ENCODE peak calls at places on chromosomes 13 and 19, in four cellular contexts. C, N, Y and V are unnamed samples.

GRCh38 chr13:49859568-49859967 is 67.1 kb upstream of the KPNA3 start:
- DNase-seq in C (peak), N (peak), Y (no peak), V (no peak)

GRCh38 chr13:98752111-98752941 is at the start of gene SLC15A1:
- DNase-seq in C (no peak), N (no peak), Y (no peak), V (no peak)

GRCh38 chr19:15702590-15702930 is 25.3 kb upstream of the OR10H2 start:
- DNase-seq in C (peak), N (peak), Y (peak), V (peak)

GRCh38 chr19:33963514-33963913 is 166.8 kb downstream of the KCTD15 start:
- DNase-seq in C (no peak), N (no peak), Y (no peak), V (no peak)

GRCh38 chr13:80529734-80530133 is 188.8 kb upstream of the SPRY2 start:
- DNase-seq in C (peak), N (no peak), Y (no peak), V (no peak)

GRCh38 chr13:112638157-112638750 is 50.3 kb upstream of the TUBGCP3 start:
- DNase-seq in C (no peak), N (no peak), Y (no peak), V (no peak)

GRCh38 chr19:3855321-3855720 is 13.5 kb downstream of the ZFR2 start:
- DNase-seq in C (no peak), N (no peak), Y (no peak), V (no peak)

GRCh38 chr13:43235028-43235427 is 211.6 kb downstream of the DNAJC15 start:
- DNase-seq in C (no peak), N (no peak), Y (no peak), V (no peak)

GRCh38 chr13:22235285-22235949 is 564.5 kb downstream of the FGF9 start:
- DNase-seq in C (peak), N (no peak), Y (no peak), V (no peak)

GRCh38 chr19:53942001-53942786 is 20.5 kb upstream of the CACNG8 start:
- DNase-seq in C (no peak), N (no peak), Y (no peak), V (no peak)

GRCh38 chr13:46926856-46927625 is 30.2 kb upstream of the HTR2A start:
- DNase-seq in C (no peak), N (peak), Y (no peak), V (no peak)

GRCh38 chr13:47076536-47076935 is 179.7 kb upstream of the HTR2A start:
- DNase-seq in C (no peak), N (no peak), Y (no peak), V (no peak)

GRCh38 chr19:56314018-56314583 is 538 bp downstream of the ZSCAN5A start:
- DNase-seq in C (no peak), N (no peak), Y (no peak), V (no peak)

GRCh38 chr19:44640518-44640917 is 3.2 kb upstream of the PVR start:
- DNase-seq in C (peak), N (peak), Y (no peak), V (no peak)

GRCh38 chr19:47765522-47766358 is 12.8 kb upstream of the SELENOW start:
- DNase-seq in C (peak), N (peak), Y (no peak), V (no peak)

GRCh38 chr13:69274231-69274630 is 833.4 kb upstream of the ATXN8OS start:
- DNase-seq in C (peak), N (no peak), Y (no peak), V (no peak)

GRCh38 chr13:82615043-82615442 is 1267.2 kb downstream of the SLITRK1 start:
- DNase-seq in C (no peak), N (no peak), Y (no peak), V (peak)

GRCh38 chr19:4456843-4457653 is 546 bp downstream of the UBXN6 start:
- DNase-seq in C (peak), N (peak), Y (peak), V (no peak)

GRCh38 chr19:48290923-48291700 is 21.2 kb downstream of the ZNF114 start:
- DNase-seq in C (peak), N (peak), Y (peak), V (peak)

GRCh38 chr13:36795463-36795862 is 23.6 kb upstream of the RFXAP start:
- DNase-seq in C (no peak), N (no peak), Y (no peak), V (no peak)

GRCh38 chr13:78258304-78258703 is 339.7 kb upstream of the EDNRB start:
- DNase-seq in C (no peak), N (no peak), Y (no peak), V (no peak)

GRCh38 chr13:20475927-20476691 is 49.5 kb downstream of the CRYL1 start:
- DNase-seq in C (no peak), N (no peak), Y (peak), V (peak)

GRCh38 chr13:74062933-74063332 is 71.3 kb downstream of the KLF12 start:
- DNase-seq in C (no peak), N (peak), Y (no peak), V (no peak)

GRCh38 chr13:100506154-100506553 is 82.4 kb downstream of the GGACT start:
- DNase-seq in C (no peak), N (no peak), Y (no peak), V (no peak)

GRCh38 chr19:9205506-9206113 is 13.8 kb downstream of the OR7D4 start:
- DNase-seq in C (peak), N (peak), Y (peak), V (peak)
- H3K4me3 ChIP-seq in C (no peak), N (no peak), Y (no peak), V (peak)

GRCh38 chr19:18856385-18857126 is 24.8 kb downstream of the UPF1 start:
- DNase-seq in C (no peak), N (peak), Y (no peak), V (no peak)
- TF ChIP-seq CTCF in C (peak), N (peak), Y (peak), V (peak)

GRCh38 chr19:2590630-2591399 is 111.7 kb downstream of the GNG7 start:
- DNase-seq in C (no peak), N (no peak), Y (no peak), V (no peak)

GRCh38 chr19:2586196-2586595 is 110.3 kb downstream of the GADD45B start:
- DNase-seq in C (no peak), N (no peak), Y (no peak), V (no peak)

GRCh38 chr19:2589441-2589840 is 113.1 kb downstream of the GNG7 start:
- DNase-seq in C (no peak), N (no peak), Y (no peak), V (no peak)

GRCh38 chr19:2584002-2584401 is 108.1 kb downstream of the GADD45B start:
- DNase-seq in C (no peak), N (no peak), Y (no peak), V (no peak)

GRCh38 chr19:2587001-2587719 is 111.2 kb downstream of the GADD45B start:
- DNase-seq in C (no peak), N (no peak), Y (no peak), V (no peak)
- H3K4me3 ChIP-seq in C (no peak), N (no peak), Y (no peak), V (no peak)

GRCh38 chr13:41680900-41681299 is 223.6 kb downstream of the RGCC start:
- DNase-seq in C (no peak), N (no peak), Y (no peak), V (no peak)
- TF ChIP-seq CTCF in C (no peak), N (no peak), Y (no peak), V (no peak)

DNA sequence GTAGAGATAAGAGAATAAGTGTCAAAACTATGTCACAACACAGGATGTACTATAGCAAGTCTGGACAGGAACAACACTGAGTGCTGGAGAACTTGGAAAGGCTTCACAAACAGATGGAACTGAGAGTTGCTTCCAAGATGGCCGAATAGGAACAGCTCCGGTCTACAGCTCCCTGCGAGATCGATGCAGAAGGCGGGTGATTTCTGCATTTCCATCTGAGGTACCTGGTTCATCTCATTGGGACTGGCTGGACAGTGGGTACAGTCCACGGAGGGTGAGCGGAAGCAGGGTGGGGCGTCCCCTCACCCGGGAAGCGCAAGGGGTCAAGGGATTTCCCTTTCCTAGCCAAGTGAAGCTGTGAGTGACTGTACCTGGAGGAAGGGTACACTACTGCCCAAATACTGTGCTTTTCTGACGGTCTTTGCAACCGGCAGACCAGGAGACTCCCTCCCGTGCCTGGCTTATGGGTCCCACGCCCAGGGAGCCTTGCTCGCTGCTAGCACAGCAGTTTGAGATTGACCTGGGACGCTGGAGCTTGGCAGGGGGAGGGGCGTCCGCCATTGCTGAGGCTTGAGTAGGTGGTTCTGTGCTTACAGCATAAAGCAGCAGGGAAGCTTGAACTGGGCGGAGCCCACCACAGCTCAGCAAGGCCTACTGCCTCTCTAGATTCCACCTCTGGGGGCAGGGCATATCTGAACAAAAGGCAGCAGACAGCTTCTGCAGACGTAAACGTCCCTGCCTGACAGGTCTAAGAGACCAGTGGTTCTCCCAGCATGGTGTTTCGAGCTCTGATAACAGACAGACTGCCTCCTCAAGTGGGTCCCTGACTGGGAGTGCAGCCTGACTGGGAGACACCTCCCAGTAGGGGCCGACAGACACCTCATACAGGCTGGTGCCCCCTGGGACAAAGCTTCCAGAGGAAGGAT is 46.0 kb downstream of the USP12 start:
- DNase-seq in C (peak), N (no peak), Y (no peak), V (no peak)
- H3K4me3 ChIP-seq in C (no peak), N (no peak), Y (no peak), V (no peak)

GRCh38 chr19:12495002-12495802 is 10.6 kb upstream of the ZNF709 start:
- DNase-seq in C (peak), N (peak), Y (peak), V (peak)
- TF ChIP-seq CTCF in C (peak), N (peak), Y (no peak), V (peak)

DNA sequence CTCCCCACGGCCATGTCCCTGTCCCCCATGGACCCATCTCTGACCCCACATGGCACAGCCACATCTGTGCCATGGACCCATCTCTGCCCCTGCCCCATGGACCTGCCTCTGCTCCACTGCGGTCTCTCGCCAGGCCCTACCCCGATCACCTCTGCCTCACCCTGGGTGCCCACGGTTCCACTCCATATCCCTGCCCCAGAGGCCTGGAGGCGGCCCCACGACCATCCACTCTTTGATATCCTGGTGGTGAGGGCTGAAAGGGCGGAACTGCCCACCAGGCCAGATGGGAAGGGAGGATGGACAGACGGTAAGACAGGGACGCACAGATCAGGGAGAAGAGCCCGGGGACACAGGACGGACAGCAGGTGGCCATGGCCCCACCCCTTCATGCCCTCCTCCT is 327 bp downstream of the PTGER1 start:
- DNase-seq in C (no peak), N (no peak), Y (no peak), V (no peak)
- H3K4me3 ChIP-seq in C (no peak), N (no peak), Y (no peak), V (no peak)

DNA sequence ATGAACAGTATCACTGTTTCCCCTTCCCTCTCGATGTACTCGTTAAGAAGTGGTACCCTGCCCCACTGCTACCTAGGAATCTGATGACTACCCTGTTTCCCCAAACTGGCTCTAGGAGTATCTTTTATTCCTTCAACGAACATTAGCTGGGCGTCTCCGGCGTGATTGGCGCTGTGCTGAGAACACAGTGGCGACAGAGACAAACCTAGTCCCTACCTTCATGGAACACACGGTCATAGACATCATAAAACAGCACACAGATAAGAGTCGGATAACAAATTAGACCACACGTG is 730 bp downstream of the SYMPK start:
- DNase-seq in C (no peak), N (no peak), Y (no peak), V (no peak)
- TF ChIP-seq CTCF in C (no peak), N (no peak), Y (no peak), V (no peak)

GRCh38 chr19:8001651-8001994 is 3.8 kb downstream of the ELAVL1 start:
- DNase-seq in C (no peak), N (no peak), Y (no peak), V (no peak)

GRCh38 chr19:8000298-8001038 is 5.0 kb downstream of the ELAVL1 start:
- DNase-seq in C (no peak), N (no peak), Y (no peak), V (no peak)

GRCh38 chr19:8004723-8005513 is 523 bp downstream of the ELAVL1 start:
- DNase-seq in C (no peak), N (peak), Y (peak), V (no peak)

GRCh38 chr19:8004001-8004400 is 1.4 kb downstream of the ELAVL1 start:
- DNase-seq in C (no peak), N (no peak), Y (no peak), V (no peak)

DNA sequence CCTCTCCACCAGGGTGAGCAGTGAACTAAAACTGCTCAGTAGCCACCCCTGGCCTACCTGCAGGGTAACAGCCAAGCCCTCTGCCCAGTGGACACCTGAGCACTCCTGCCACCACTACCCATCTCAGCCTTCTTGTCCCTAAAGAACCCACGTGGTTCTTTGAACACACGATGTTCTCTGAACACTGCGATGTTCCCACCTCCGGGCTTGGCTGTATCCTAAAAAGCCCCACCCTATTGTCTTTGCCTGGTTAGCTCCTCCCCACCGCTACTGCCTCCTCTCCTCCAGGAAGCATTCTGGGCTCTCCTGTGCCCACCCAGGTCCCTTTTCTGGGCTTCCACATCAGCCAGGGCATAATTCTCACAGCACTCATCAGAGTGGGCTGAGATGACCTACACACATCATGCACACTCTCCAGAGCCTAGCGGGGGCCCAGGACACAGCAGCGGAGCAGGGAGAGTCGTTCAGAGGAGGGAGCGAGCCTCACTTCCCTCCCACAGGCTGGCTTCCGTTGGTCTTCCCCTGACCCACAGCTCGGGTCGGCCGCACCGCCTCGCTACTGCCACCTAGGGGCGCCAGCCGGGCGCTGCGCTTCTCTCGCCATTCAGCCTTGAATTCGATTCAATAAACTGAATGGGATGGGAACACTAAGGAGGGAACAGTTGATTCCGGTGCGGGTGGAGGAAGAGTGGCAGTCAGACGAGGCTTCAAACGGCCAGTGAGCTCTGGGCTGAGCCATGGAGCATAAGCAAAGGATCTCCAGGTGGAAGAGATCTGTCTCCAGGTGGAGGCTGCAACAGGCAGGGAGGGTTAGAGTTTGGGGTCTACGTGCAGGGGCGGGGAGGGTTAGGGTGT is 3.2 kb downstream of the ELAVL1 start:
- DNase-seq in C (peak), N (peak), Y (peak), V (no peak)
- H3K4me3 ChIP-seq in C (no peak), N (no peak), Y (peak), V (peak)

GRCh38 chr13:34833562-34834182 is 108.4 kb upstream of the NBEA start:
- DNase-seq in C (peak), N (no peak), Y (no peak), V (no peak)
- TF ChIP-seq CTCF in C (peak), N (no peak), Y (no peak), V (no peak)